ENCODE peak calls at places on chromosomes 4 and X, in four cellular contexts. Q is adrenal gland, R is sigmoid colon, J is NT2/D1. D is an unnamed sample.

GRCh38 chrX:68634649-68635227 is 12.7 kb upstream of the STARD8 start:
- DNase-seq in Q (no peak), R (no peak), J (no peak), D (no peak)

GRCh38 chr4:1746919-1747602 is 25.7 kb downstream of the TACC3 start:
- DNase-seq in Q (no peak), R (no peak), J (no peak), D (no peak)

GRCh38 chrX:45774961-45775360 is 574.3 kb upstream of the DIPK2B start:
- DNase-seq in Q (no peak), R (peak; percentile 68), J (no peak), D (no peak)

GRCh38 chr4:80365928-80366327 is 30.4 kb downstream of the CFAP299 start:
- DNase-seq in Q (no peak), R (peak; percentile 76), J (peak; percentile 15), D (no peak)

GRCh38 chrX:96183843-96184242 is 500.8 kb upstream of the DIAPH2 start:
- DNase-seq in Q (no peak), R (no peak), J (no peak), D (no peak)

GRCh38 chr4:2825740-2826139 is 17.9 kb upstream of the ADD1 start:
- DNase-seq in Q (peak; percentile 12), R (peak; percentile 58), J (no peak), D (peak; percentile 2)

GRCh38 chr4:87353592-87353991 is 30.9 kb upstream of the HSD17B13 start:
- DNase-seq in Q (peak; percentile 42), R (peak; percentile 70), J (peak; percentile 13), D (no peak)

GRCh38 chrX:41684138-41684537 is 4.6 kb upstream of the GPR34 start:
- DNase-seq in Q (no peak), R (no peak), J (no peak), D (no peak)

GRCh38 chrX:100447563-100448397 is 37.7 kb upstream of the PCDH19 start:
- DNase-seq in Q (peak; percentile 43), R (no peak), J (peak; percentile 36), D (no peak)

GRCh38 chr4:80343887-80344286 is 8.4 kb downstream of the CFAP299 start:
- DNase-seq in Q (no peak), R (no peak), J (no peak), D (no peak)

GRCh38 chr4:44145868-44146267 is 302.7 kb downstream of the KCTD8 start:
- DNase-seq in Q (no peak), R (no peak), J (no peak), D (no peak)

GRCh38 chrX:506341-506740 is 119.6 kb upstream of the PPP2R3B start:
- DNase-seq in Q (no peak), R (no peak), J (no peak), D (no peak)

GRCh38 chr4:82017680-82018079 is 356.1 kb downstream of the HNRNPD start:
- DNase-seq in Q (peak; percentile 16), R (no peak), J (no peak), D (no peak)

GRCh38 chr4:88606832-88607231 is 14.6 kb downstream of the HERC3 start:
- DNase-seq in Q (no peak), R (no peak), J (no peak), D (no peak)

GRCh38 chr4:15182600-15183222 is 180.4 kb downstream of the CPEB2 start:
- DNase-seq in Q (peak; percentile 18), R (no peak), J (no peak), D (no peak)

GRCh38 chrX:66638591-66639500 is at the start of gene EDA2R:
- DNase-seq in Q (peak; percentile 62), R (no peak), J (peak; percentile 60), D (no peak)

GRCh38 chrX:43961699-43962098 is 11.5 kb downstream of the NDP start:
- DNase-seq in Q (no peak), R (no peak), J (no peak), D (no peak)

DNA sequence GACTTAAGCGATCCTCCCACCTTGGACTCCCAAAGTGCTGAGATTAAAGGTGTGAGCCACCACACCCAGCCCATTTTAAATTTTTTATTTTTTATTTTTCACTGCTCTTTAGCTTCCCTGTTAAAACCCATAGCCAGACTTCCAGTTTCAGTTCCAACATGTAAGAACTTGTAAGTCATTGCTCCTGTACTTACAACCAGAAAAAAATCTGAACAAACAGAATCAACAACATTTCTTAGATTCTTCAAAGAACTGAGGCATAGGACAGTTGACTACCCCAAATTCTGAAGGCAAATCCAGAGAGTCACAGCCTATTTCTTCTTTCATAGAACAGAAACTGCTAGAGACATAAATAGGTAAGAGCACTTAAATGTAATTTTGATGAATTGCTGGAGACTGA is 8.1 kb downstream of the GPRASP3 start:
- DNase-seq in Q (no peak), R (no peak), J (no peak), D (no peak)
- H3K9me3 ChIP-seq in Q (no peaks in the 10 kb centered on the region), R (no peaks in the 10 kb centered on the region), J (no peaks in the 10 kb centered on the region), D (no peaks in the 10 kb centered on the region)

DNA sequence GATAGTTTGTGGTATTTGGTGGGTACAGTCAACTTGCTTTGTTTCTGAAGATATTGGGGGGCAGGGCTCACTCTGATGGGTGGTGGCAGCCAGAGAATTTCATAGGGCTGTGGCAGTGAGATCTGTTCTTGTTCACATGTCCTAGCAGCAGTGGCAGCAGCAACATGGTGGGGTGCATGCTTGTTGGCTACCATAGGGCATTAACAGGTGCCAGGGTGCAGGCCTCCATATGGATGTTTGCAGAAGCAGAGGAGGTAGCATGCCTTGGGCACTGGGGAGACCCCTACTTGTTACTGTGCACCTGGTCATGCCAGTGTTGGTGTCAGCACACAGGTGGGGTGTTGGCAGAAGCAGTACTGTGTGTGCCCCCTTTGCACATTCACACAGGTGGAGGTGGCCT is 96.3 kb upstream of the ZC4H2 start:
- DNase-seq in Q (no peak), R (peak; percentile 42), J (no peak), D (no peak)
- H3K9me3 ChIP-seq in Q (no peaks in the 10 kb centered on the region), R (no peaks in the 10 kb centered on the region), J (peaks cover 5% of the 10 kb centered on the region), D (no peaks in the 10 kb centered on the region)

DNA sequence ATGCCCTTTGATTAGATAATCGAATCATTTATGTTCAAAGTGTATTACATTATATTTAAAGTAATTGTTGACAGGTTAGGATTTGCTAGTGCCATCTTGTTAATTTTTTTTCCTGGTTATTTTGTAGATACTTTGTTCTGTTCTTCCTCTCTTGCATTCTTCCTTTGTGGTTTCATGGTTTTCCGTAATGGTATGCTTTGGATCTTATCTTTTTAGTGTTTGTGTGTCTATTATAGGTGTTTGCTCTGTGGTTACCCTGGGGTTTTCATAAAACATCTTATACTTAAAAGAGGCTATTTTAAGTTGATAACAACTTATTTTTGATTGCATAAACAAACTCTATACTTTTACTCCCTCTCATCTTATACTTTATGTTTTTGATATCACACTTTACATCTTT is 108.2 kb upstream of the SRD5A3 start:
- DNase-seq in Q (no peak), R (no peak), J (no peak), D (no peak)
- H3K9me3 ChIP-seq in Q (no peaks in the 10 kb centered on the region), R (peaks cover 3% of the 10 kb centered on the region), J (peaks cover 5% of the 10 kb centered on the region), D (peaks cover 8% of the 10 kb centered on the region)

GRCh38 chr4:149005191-149005590 is 563.0 kb upstream of the NR3C2 start:
- DNase-seq in Q (no peak), R (no peak), J (no peak), D (no peak)
- H3K9me3 ChIP-seq in Q (no peaks in the 10 kb centered on the region), R (no peaks in the 10 kb centered on the region), J (no peaks in the 10 kb centered on the region), D (no peaks in the 10 kb centered on the region)

GRCh38 chr4:14177987-14178386 is 550.5 kb upstream of the BOD1L1 start:
- DNase-seq in Q (no peak), R (no peak), J (no peak), D (no peak)
- H3K9me3 ChIP-seq in Q (no peaks in the 10 kb centered on the region), R (no peaks in the 10 kb centered on the region), J (peaks cover 4% of the 10 kb centered on the region), D (no peaks in the 10 kb centered on the region)

GRCh38 chr4:7338059-7338452 is 96.7 kb downstream of the PSAPL1 start:
- DNase-seq in Q (no peak), R (no peak), J (no peak), D (no peak)
- H3K9me3 ChIP-seq in Q (no peaks in the 10 kb centered on the region), R (no peaks in the 10 kb centered on the region), J (peaks cover 7% of the 10 kb centered on the region), D (no peaks in the 10 kb centered on the region)

GRCh38 chrX:74800062-74800461 is 125.2 kb downstream of the NEXMIF start:
- DNase-seq in Q (no peak), R (no peak), J (no peak), D (no peak)
- H3K9me3 ChIP-seq in Q (no peaks in the 10 kb centered on the region), R (no peaks in the 10 kb centered on the region), J (peaks cover under 1% of the 10 kb centered on the region), D (no peaks in the 10 kb centered on the region)

GRCh38 chr4:20616848-20617247 is 83.4 kb upstream of the PACRGL start:
- DNase-seq in Q (no peak), R (peak; percentile 64), J (no peak), D (no peak)

GRCh38 chr4:20618010-20618409 is 82.2 kb upstream of the PACRGL start:
- DNase-seq in Q (peak; percentile 64), R (peak; percentile 86), J (no peak), D (no peak)

GRCh38 chr4:20615492-20616136 is 84.6 kb upstream of the PACRGL start:
- DNase-seq in Q (no peak), R (no peak), J (no peak), D (no peak)

GRCh38 chr4:20616313-20616712 is 83.9 kb upstream of the PACRGL start:
- DNase-seq in Q (no peak), R (no peak), J (no peak), D (no peak)

GRCh38 chr4:20618729-20619128 is 81.5 kb upstream of the PACRGL start:
- DNase-seq in Q (no peak), R (no peak), J (no peak), D (no peak)
- H3K9me3 ChIP-seq in Q (no peaks in the 10 kb centered on the region), R (no peaks in the 10 kb centered on the region), J (no peaks in the 10 kb centered on the region), D (no peaks in the 10 kb centered on the region)

DNA sequence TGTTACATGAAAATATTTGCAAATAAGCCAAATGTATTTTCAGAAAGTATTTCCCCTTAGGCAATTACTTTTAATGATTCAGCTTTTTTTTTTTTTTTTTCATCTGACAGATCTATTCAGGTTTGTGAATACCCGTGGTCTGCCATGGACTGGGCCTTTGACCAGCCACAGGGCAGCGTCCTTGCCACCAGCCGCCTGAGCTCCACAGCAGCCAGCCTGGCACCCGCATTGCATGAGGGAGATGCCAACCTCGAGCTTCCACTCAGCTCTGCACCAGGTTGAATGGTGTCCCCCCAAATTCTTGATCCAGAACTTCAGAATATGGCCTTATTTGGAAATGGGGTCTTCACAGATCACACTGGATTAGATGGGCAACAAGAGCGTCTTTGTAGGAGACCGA is 14.6 kb downstream of the TMEM271 start:
- DNase-seq in Q (no peak), R (no peak), J (no peak), D (no peak)
- H3K9me3 ChIP-seq in Q (no peaks in the 10 kb centered on the region), R (no peaks in the 10 kb centered on the region), J (no peaks in the 10 kb centered on the region), D (no peaks in the 10 kb centered on the region)

GRCh38 chr4:472881-473574 is 25.9 kb downstream of the ZNF721 start:
- DNase-seq in Q (peak; percentile 18), R (no peak), J (peak; percentile 9), D (no peak)
- H3K9me3 ChIP-seq in Q (no peaks in the 10 kb centered on the region), R (peaks cover 18% of the 10 kb centered on the region), J (peaks cover 39% of the 10 kb centered on the region), D (peaks cover 31% of the 10 kb centered on the region)

D was measured in T-helper 17 cell.